ENCODE peak calls at places on chromosomes 3 and 15, in four cellular contexts. R is WTC11, B is GM12878, V is K562. S is an unnamed sample.

GRCh38 chr3:103644450-103644849 is 1209.6 kb downstream of the ZPLD1 start:
- DNase-seq in R (no peak), B (no peak), V (no peak), S (no peak)

GRCh38 chr15:88621789-88622604 is 857 bp downstream of the AEN start:
- DNase-seq in R (no peak), B (no peak), V (peak; percentile 64), S (no peak)

GRCh38 chr15:52976050-52976449 is 185.9 kb upstream of the ONECUT1 start:
- DNase-seq in R (no peak), B (no peak), V (no peak), S (no peak)

GRCh38 chr3:195692781-195693427 is 27.9 kb upstream of the MUC20 start:
- DNase-seq in R (no peak), B (no peak), V (peak; percentile 14), S (no peak)

GRCh38 chr3:139689122-139689521 is 11.3 kb upstream of the NMNAT3 start:
- DNase-seq in R (no peak), B (no peak), V (no peak), S (no peak)

GRCh38 chr15:72339777-72340177 is 19.8 kb upstream of the CELF6 start:
- DNase-seq in R (no peak), B (no peak), V (peak; percentile 22), S (peak; percentile 62)

GRCh38 chr3:156635973-156636372 is 38.4 kb upstream of the TIPARP start:
- DNase-seq in R (no peak), B (no peak), V (peak; percentile 46), S (no peak)

GRCh38 chr15:56608993-56609392 is 124.3 kb downstream of the ZNF280D start:
- DNase-seq in R (no peak), B (peak; percentile 27), V (no peak), S (no peak)

GRCh38 chr15:50884583-50884982 is 23.9 kb upstream of the AP4E1 start:
- DNase-seq in R (no peak), B (no peak), V (no peak), S (no peak)

GRCh38 chr3:139377378-139377777 is 12.1 kb downstream of the COPB2 start:
- DNase-seq in R (no peak), B (no peak), V (no peak), S (no peak)

GRCh38 chr3:124126446-124127017 is 134.6 kb upstream of the ROPN1 start:
- DNase-seq in R (no peak), B (no peak), V (no peak), S (peak; percentile 30)

GRCh38 chr3:80696280-80696679 is 928.5 kb upstream of the ROBO1 start:
- DNase-seq in R (no peak), B (no peak), V (no peak), S (no peak)

GRCh38 chr3:111761309-111761795 is 97.7 kb upstream of the PHLDB2 start:
- DNase-seq in R (no peak), B (no peak), V (no peak), S (peak; percentile 3)

GRCh38 chr3:58025824-58026579 is 17.8 kb downstream of the FLNB start:
- DNase-seq in R (no peak), B (no peak), V (no peak), S (peak; percentile 49)

GRCh38 chr3:38227989-38228388 is 37.6 kb upstream of the SLC22A13 start:
- DNase-seq in R (no peak), B (no peak), V (no peak), S (no peak)

GRCh38 chr15:56241374-56242085 is 2.1 kb downstream of the RFX7 start:
- DNase-seq in R (no peak), B (no peak), V (no peak), S (no peak)

GRCh38 chr3:183885766-183886165 is 1.1 kb upstream of the PARL start:
- DNase-seq in R (no peak), B (no peak), V (no peak), S (no peak)

GRCh38 chr3:183884097-183884436 is 613 bp downstream of the PARL start:
- DNase-seq in R (no peak), B (no peak), V (no peak), S (no peak)

GRCh38 chr3:183883291-183884096 is 1.2 kb downstream of the PARL start:
- DNase-seq in R (no peak), B (no peak), V (no peak), S (no peak)

GRCh38 chr3:183880121-183880520 is 4.6 kb downstream of the PARL start:
- DNase-seq in R (no peak), B (no peak), V (no peak), S (no peak)

GRCh38 chr3:183884437-183885296 is at the start of gene PARL:
- DNase-seq in R (peak; percentile 97), B (peak; percentile 70), V (peak; percentile 92), S (peak; percentile 96)
- TF ChIP-seq USF1 in R (peak; percentile 27), B (peak; percentile 10), V (peak; percentile 68), S (no peak)

GRCh38 chr15:27175479-27176153 is 204.6 kb downstream of the GABRG3 start:
- DNase-seq in R (no peak), B (no peak), V (no peak), S (no peak)
- TF ChIP-seq USF2 in R (no peak), B (no peak), V (no peak), S (no peak)

DNA sequence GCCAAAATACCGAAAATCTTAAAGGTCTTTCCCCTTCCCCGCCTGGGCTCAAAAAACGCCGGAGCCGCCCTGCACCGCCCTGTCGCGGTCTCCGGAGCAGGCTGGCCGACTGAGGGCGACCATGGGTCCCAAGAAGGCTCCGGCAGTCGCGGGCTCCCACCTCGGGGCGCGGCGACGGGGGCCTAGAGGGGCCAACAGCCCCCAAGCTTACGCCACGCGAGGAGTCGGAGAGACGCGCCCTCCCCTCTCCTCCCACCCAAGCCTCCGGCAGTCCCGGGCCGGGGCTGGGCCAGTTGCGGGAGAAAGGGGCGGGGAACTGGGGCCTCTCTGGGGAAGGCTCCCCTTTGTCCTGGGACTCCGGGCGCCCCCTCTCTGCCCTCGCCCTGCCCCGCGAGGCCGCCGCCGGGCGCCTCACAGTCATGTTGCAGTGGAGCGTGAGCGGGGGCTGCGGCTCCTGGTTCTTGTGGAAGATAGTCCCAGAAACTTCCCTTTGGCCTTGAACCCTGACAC is 69.1 kb downstream of the GOLGA8B start:
- DNase-seq in R (peak; percentile 26), B (no peak), V (peak; percentile 66), S (peak; percentile 79)
- TF ChIP-seq USF1 in R (no peak), B (no peak), V (no peak), S (no peak)

GRCh38 chr15:45087513-45087912 is 26.5 kb downstream of the DUOX2 start:
- DNase-seq in R (no peak), B (no peak), V (peak; percentile 36), S (no peak)

GRCh38 chr15:45091581-45091980 is 22.4 kb downstream of the DUOX2 start:
- DNase-seq in R (no peak), B (no peak), V (no peak), S (no peak)

GRCh38 chr15:45091161-45091560 is 22.8 kb downstream of the DUOX2 start:
- DNase-seq in R (no peak), B (no peak), V (peak; percentile 33), S (no peak)

GRCh38 chr15:45089712-45090373 is 24.1 kb downstream of the DUOX2 start:
- DNase-seq in R (no peak), B (no peak), V (no peak), S (no peak)

GRCh38 chr15:45088801-45089711 is 24.9 kb downstream of the DUOX2 start:
- DNase-seq in R (no peak), B (no peak), V (no peak), S (no peak)
- TF ChIP-seq USF2 in R (no peak), B (no peak), V (no peak), S (no peak)

GRCh38 chr3:12752111-12752510 is 6.9 kb downstream of the TMEM40 start:
- DNase-seq in R (no peak), B (no peak), V (no peak), S (no peak)

GRCh38 chr3:12752803-12753202 is 6.3 kb downstream of the TMEM40 start:
- DNase-seq in R (no peak), B (peak; percentile 40), V (no peak), S (no peak)

GRCh38 chr3:12751548-12751947 is 7.5 kb downstream of the TMEM40 start:
- DNase-seq in R (no peak), B (no peak), V (no peak), S (no peak)

GRCh38 chr3:12750223-12750622 is 8.8 kb downstream of the TMEM40 start:
- DNase-seq in R (no peak), B (no peak), V (no peak), S (no peak)

DNA sequence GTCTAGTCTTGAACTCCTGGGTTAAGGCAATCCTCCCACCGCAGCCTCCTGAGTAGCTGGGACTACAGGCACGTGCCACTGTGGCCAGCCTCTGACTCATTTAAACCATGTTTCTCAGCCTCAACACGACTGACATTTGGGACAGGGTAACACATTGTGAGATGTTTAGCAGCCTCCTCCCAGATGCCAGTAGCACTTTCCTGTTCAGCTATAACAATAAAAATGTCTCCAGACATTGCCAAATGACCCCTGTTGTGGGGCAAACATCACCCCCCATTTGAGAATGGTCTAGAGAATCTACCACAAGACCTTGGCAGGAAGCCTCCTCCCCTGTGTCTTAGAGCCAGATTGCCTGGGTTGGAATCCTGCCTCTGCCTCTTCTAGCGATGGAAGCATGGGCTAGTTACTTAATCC is 8.4 kb downstream of the TMEM40 start:
- DNase-seq in R (no peak), B (peak; percentile 48), V (no peak), S (no peak)
- TF ChIP-seq USF1 in R (no peak), B (no peak), V (no peak), S (peak; percentile 33)

DNA sequence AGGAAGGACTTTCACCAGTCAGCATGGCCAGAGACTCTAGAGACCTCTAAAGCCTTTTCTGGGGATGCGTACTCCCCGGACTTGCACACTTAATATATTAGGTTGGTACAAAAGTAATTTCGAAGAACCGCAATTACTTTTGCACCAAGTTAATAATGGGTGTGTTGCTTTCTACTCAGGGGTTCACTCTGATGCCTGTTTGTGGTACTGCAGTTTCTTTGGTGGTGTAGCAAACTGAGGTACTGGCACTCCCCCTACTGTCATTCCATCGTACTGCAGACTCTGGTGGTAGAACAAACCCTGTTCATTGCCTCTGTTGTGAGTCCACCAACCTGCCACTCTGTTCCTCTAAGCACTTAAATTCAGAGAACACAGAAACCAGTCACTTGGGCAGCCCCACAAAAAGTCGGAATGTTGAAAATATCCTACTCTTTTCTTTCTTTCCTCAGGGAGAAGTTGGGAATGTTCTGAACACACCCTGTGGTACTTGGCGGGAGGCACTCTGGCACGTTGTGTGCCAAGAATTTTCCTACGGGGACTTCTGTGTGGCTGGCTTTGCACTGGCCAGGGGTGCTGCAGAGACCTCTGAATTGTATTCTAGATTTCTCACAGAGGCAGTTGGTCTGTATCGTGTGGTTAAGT is 46.3 kb downstream of the GABRG3 start:
- DNase-seq in R (peak; percentile 91), B (peak; percentile 0), V (peak; percentile 80), S (peak; percentile 87)
- TF ChIP-seq USF2 in R (no peak), B (no peak), V (no peak), S (no peak)

GRCh38 chr3:104831076-104831475 is 535.6 kb upstream of the ALCAM start:
- DNase-seq in R (no peak), B (no peak), V (no peak), S (no peak)

GRCh38 chr3:104819333-104819732 is 547.4 kb upstream of the ALCAM start:
- DNase-seq in R (no peak), B (no peak), V (no peak), S (no peak)

GRCh38 chr3:104820959-104821358 is 545.8 kb upstream of the ALCAM start:
- DNase-seq in R (no peak), B (no peak), V (no peak), S (no peak)

GRCh38 chr3:104825116-104825515 is 541.6 kb upstream of the ALCAM start:
- DNase-seq in R (peak; percentile 57), B (no peak), V (no peak), S (peak; percentile 27)
- TF ChIP-seq USF1 in R (no peak), B (no peak), V (no peak), S (no peak)